ENCODE peak calls at places on chromosome 2, in five cellular contexts. One of them, this sample, is unnamed.

GRCh38 chr2:59804662-59805258 is 748.7 kb downstream of the BCL11A start:
- DNase-seq in activated T-helper 1 cell treated with Interleukin-2 at 50 U/mL for 16 hours: no peak
- DNase-seq in chondrocyte: no peak
- DNase-seq in Caco-2: no peak
- DNase-seq in HFFc6: no peak
- DNase-seq in this sample: no peak

GRCh38 chr2:7010376-7010775 is 93.2 kb downstream of the RNF144A start:
- DNase-seq in activated T-helper 1 cell treated with Interleukin-2 at 50 U/mL for 16 hours: no peak
- DNase-seq in chondrocyte: no peak
- DNase-seq in Caco-2: no peak
- DNase-seq in HFFc6: no peak
- DNase-seq in this sample: no peak

GRCh38 chr2:162029287-162029901 is 44.6 kb downstream of the DPP4 start:
- DNase-seq in activated T-helper 1 cell treated with Interleukin-2 at 50 U/mL for 16 hours: no peak
- DNase-seq in chondrocyte: no peak
- DNase-seq in Caco-2: no peak
- DNase-seq in HFFc6: peak; percentile 57
- DNase-seq in this sample: no peak

GRCh38 chr2:46645681-46646162 is 166.4 kb downstream of the TMEM247 start:
- DNase-seq in activated T-helper 1 cell treated with Interleukin-2 at 50 U/mL for 16 hours: no peak
- DNase-seq in chondrocyte: no peak
- DNase-seq in Caco-2: no peak
- DNase-seq in HFFc6: peak; percentile 71
- DNase-seq in this sample: no peak

GRCh38 chr2:230582851-230583283 is 129.8 kb upstream of the CAB39 start:
- DNase-seq in activated T-helper 1 cell treated with Interleukin-2 at 50 U/mL for 16 hours: no peak
- DNase-seq in chondrocyte: no peak
- DNase-seq in Caco-2: no peak
- DNase-seq in HFFc6: peak; percentile 39
- DNase-seq in this sample: no peak

GRCh38 chr2:120632796-120633646 is 102.6 kb upstream of the GLI2 start:
- DNase-seq in activated T-helper 1 cell treated with Interleukin-2 at 50 U/mL for 16 hours: no peak
- DNase-seq in chondrocyte: no peak
- DNase-seq in Caco-2: no peak
- DNase-seq in HFFc6: no peak
- DNase-seq in this sample: peak; percentile 64

GRCh38 chr2:75822336-75822735 is 111.6 kb upstream of the GCFC2 start:
- DNase-seq in activated T-helper 1 cell treated with Interleukin-2 at 50 U/mL for 16 hours: no peak
- DNase-seq in chondrocyte: no peak
- DNase-seq in Caco-2: no peak
- DNase-seq in HFFc6: no peak
- DNase-seq in this sample: no peak

GRCh38 chr2:207792244-207792785 is 22.6 kb upstream of the FZD5 start:
- DNase-seq in activated T-helper 1 cell treated with Interleukin-2 at 50 U/mL for 16 hours: no peak
- DNase-seq in chondrocyte: no peak
- DNase-seq in Caco-2: peak; percentile 62
- DNase-seq in HFFc6: peak; percentile 51
- DNase-seq in this sample: no peak

GRCh38 chr2:6644261-6644660 is 221.4 kb downstream of the CMPK2 start:
- DNase-seq in activated T-helper 1 cell treated with Interleukin-2 at 50 U/mL for 16 hours: no peak
- DNase-seq in chondrocyte: no peak
- DNase-seq in Caco-2: no peak
- DNase-seq in HFFc6: no peak
- DNase-seq in this sample: no peak

GRCh38 chr2:235587202-235587601 is 93.4 kb downstream of the AGAP1 start:
- DNase-seq in activated T-helper 1 cell treated with Interleukin-2 at 50 U/mL for 16 hours: no peak
- DNase-seq in chondrocyte: no peak
- DNase-seq in Caco-2: no peak
- DNase-seq in HFFc6: no peak
- DNase-seq in this sample: no peak

GRCh38 chr2:86072271-86072858 is 33.3 kb downstream of the POLR1A start:
- DNase-seq in activated T-helper 1 cell treated with Interleukin-2 at 50 U/mL for 16 hours: no peak
- DNase-seq in chondrocyte: no peak
- DNase-seq in Caco-2: no peak
- DNase-seq in HFFc6: no peak
- DNase-seq in this sample: peak; percentile 88

GRCh38 chr2:28975671-28976070 is 5.4 kb upstream of the TOGARAM2 start:
- DNase-seq in activated T-helper 1 cell treated with Interleukin-2 at 50 U/mL for 16 hours: no peak
- DNase-seq in chondrocyte: peak; percentile 2
- DNase-seq in Caco-2: no peak
- DNase-seq in HFFc6: no peak
- DNase-seq in this sample: no peak

GRCh38 chr2:225282858-225283693 is 116.4 kb upstream of the NYAP2 start:
- DNase-seq in activated T-helper 1 cell treated with Interleukin-2 at 50 U/mL for 16 hours: no peak
- DNase-seq in chondrocyte: no peak
- DNase-seq in Caco-2: no peak
- DNase-seq in HFFc6: peak; percentile 54
- DNase-seq in this sample: no peak

GRCh38 chr2:238573065-238573778 is 146.5 kb downstream of the ASB1 start:
- DNase-seq in activated T-helper 1 cell treated with Interleukin-2 at 50 U/mL for 16 hours: no peak
- DNase-seq in chondrocyte: no peak
- DNase-seq in Caco-2: no peak
- DNase-seq in HFFc6: no peak
- DNase-seq in this sample: no peak

GRCh38 chr2:26889796-26890195 is 41.9 kb downstream of the DPYSL5 start:
- DNase-seq in activated T-helper 1 cell treated with Interleukin-2 at 50 U/mL for 16 hours: no peak
- DNase-seq in chondrocyte: no peak
- DNase-seq in Caco-2: no peak
- DNase-seq in HFFc6: no peak
- DNase-seq in this sample: no peak

GRCh38 chr2:221097568-221097915 is 474.6 kb downstream of the EPHA4 start:
- DNase-seq in activated T-helper 1 cell treated with Interleukin-2 at 50 U/mL for 16 hours: no peak
- DNase-seq in chondrocyte: no peak
- DNase-seq in Caco-2: no peak
- DNase-seq in HFFc6: peak; percentile 26
- DNase-seq in this sample: no peak

GRCh38 chr2:15561574-15562344 is 625 bp upstream of the NBAS start:
- DNase-seq in activated T-helper 1 cell treated with Interleukin-2 at 50 U/mL for 16 hours: no peak
- DNase-seq in chondrocyte: no peak
- DNase-seq in Caco-2: no peak
- DNase-seq in HFFc6: peak; percentile 23
- DNase-seq in this sample: no peak

GRCh38 chr2:128727914-128728313 is 409.2 kb upstream of the HS6ST1 start:
- DNase-seq in activated T-helper 1 cell treated with Interleukin-2 at 50 U/mL for 16 hours: no peak
- DNase-seq in chondrocyte: no peak
- DNase-seq in Caco-2: no peak
- DNase-seq in HFFc6: peak; percentile 75
- DNase-seq in this sample: no peak

GRCh38 chr2:15701326-15701907 is 109.7 kb downstream of the DDX1 start:
- DNase-seq in activated T-helper 1 cell treated with Interleukin-2 at 50 U/mL for 16 hours: no peak
- DNase-seq in chondrocyte: no peak
- DNase-seq in Caco-2: no peak
- DNase-seq in HFFc6: no peak
- DNase-seq in this sample: peak; percentile 27

GRCh38 chr2:64145119-64145518 is 899 bp upstream of the PELI1 start:
- DNase-seq in activated T-helper 1 cell treated with Interleukin-2 at 50 U/mL for 16 hours: no peak
- DNase-seq in chondrocyte: no peak
- DNase-seq in Caco-2: no peak
- DNase-seq in HFFc6: no peak
- DNase-seq in this sample: no peak

This sample was measured in spleen.